ENCODE peak calls at places on chromosomes 16 and 17, in seven cellular contexts. One of them, this sample, is unnamed. For H3K4me1, the result is how much of the 10 kb centered on the place peaks cover.

GRCh38 chr16:21239646-21240045 is 6.1 kb downstream of the ANKS4B start:
- DNase-seq in colonic mucosa: no peak
- DNase-seq in tibial artery: no peak
- DNase-seq in transverse colon: no peak
- DNase-seq in body of pancreas: no peak
- DNase-seq in IMR-90: no peak
- DNase-seq in stomach: no peak
- DNase-seq in this sample: no peak

GRCh38 chr17:44063704-44064639 is 2.5 kb downstream of the LSM12 start:
- DNase-seq in colonic mucosa: no peak
- DNase-seq in tibial artery: no peak
- DNase-seq in transverse colon: no peak
- DNase-seq in body of pancreas: no peak
- DNase-seq in IMR-90: no peak
- DNase-seq in stomach: no peak
- DNase-seq in this sample: no peak

GRCh38 chr16:50153648-50154368 is 702 bp downstream of the TENT4B start:
- DNase-seq in colonic mucosa: peak
- DNase-seq in tibial artery: peak
- DNase-seq in transverse colon: no peak
- DNase-seq in body of pancreas: no peak
- DNase-seq in IMR-90: no peak
- DNase-seq in stomach: no peak
- DNase-seq in this sample: peak

GRCh38 chr17:11300738-11301137 is 59.7 kb downstream of the SHISA6 start:
- DNase-seq in colonic mucosa: no peak
- DNase-seq in tibial artery: no peak
- DNase-seq in transverse colon: no peak
- DNase-seq in body of pancreas: no peak
- DNase-seq in IMR-90: no peak
- DNase-seq in stomach: no peak
- DNase-seq in this sample: no peak

GRCh38 chr16:66370786-66371684 is 4.5 kb downstream of the CDH5 start:
- DNase-seq in colonic mucosa: no peak
- DNase-seq in tibial artery: peak
- DNase-seq in transverse colon: no peak
- DNase-seq in body of pancreas: no peak
- DNase-seq in IMR-90: no peak
- DNase-seq in stomach: no peak
- DNase-seq in this sample: peak

GRCh38 chr17:8068736-8069586 is 18.6 kb downstream of the ALOX12B start:
- DNase-seq in colonic mucosa: peak
- DNase-seq in tibial artery: peak
- DNase-seq in transverse colon: peak
- DNase-seq in body of pancreas: no peak
- DNase-seq in IMR-90: no peak
- DNase-seq in stomach: no peak
- DNase-seq in this sample: peak

GRCh38 chr17:45371414-45372324 is 54.8 kb upstream of the MAP3K14 start:
- DNase-seq in colonic mucosa: peak
- DNase-seq in tibial artery: peak
- DNase-seq in transverse colon: peak
- DNase-seq in body of pancreas: peak
- DNase-seq in IMR-90: peak
- DNase-seq in stomach: peak
- DNase-seq in this sample: peak

GRCh38 chr16:51167170-51167710 is 16.2 kb upstream of the SALL1 start:
- DNase-seq in colonic mucosa: no peak
- DNase-seq in tibial artery: no peak
- DNase-seq in transverse colon: no peak
- DNase-seq in body of pancreas: no peak
- DNase-seq in IMR-90: no peak
- DNase-seq in stomach: no peak
- DNase-seq in this sample: no peak

GRCh38 chr17:33145941-33146340 is 147.2 kb downstream of the ASIC2 start:
- DNase-seq in colonic mucosa: no peak
- DNase-seq in tibial artery: no peak
- DNase-seq in transverse colon: no peak
- DNase-seq in body of pancreas: no peak
- DNase-seq in IMR-90: no peak
- DNase-seq in stomach: no peak
- DNase-seq in this sample: no peak

GRCh38 chr16:57538235-57538711 is 1.9 kb upstream of the CCDC102A start:
- DNase-seq in colonic mucosa: peak
- DNase-seq in tibial artery: no peak
- DNase-seq in transverse colon: no peak
- DNase-seq in body of pancreas: peak
- DNase-seq in IMR-90: no peak
- DNase-seq in stomach: peak
- DNase-seq in this sample: no peak

GRCh38 chr17:70321388-70321787 is 152.1 kb downstream of the KCNJ2 start:
- DNase-seq in colonic mucosa: no peak
- DNase-seq in tibial artery: no peak
- DNase-seq in transverse colon: no peak
- DNase-seq in body of pancreas: no peak
- DNase-seq in IMR-90: no peak
- DNase-seq in stomach: no peak
- DNase-seq in this sample: no peak

GRCh38 chr16:15034266-15035162 is 21.4 kb downstream of the NTAN1 start:
- DNase-seq in colonic mucosa: no peak
- DNase-seq in tibial artery: no peak
- DNase-seq in transverse colon: no peak
- DNase-seq in body of pancreas: no peak
- DNase-seq in IMR-90: no peak
- DNase-seq in stomach: no peak
- DNase-seq in this sample: no peak

GRCh38 chr17:34858941-34859562 is 102.2 kb downstream of the CCT6B start:
- DNase-seq in colonic mucosa: no peak
- DNase-seq in tibial artery: no peak
- DNase-seq in transverse colon: no peak
- DNase-seq in body of pancreas: no peak
- DNase-seq in IMR-90: no peak
- DNase-seq in stomach: no peak
- DNase-seq in this sample: no peak

GRCh38 chr17:6712058-6712853 is 913 bp downstream of the SLC13A5 start:
- DNase-seq in colonic mucosa: no peak
- DNase-seq in tibial artery: no peak
- DNase-seq in transverse colon: no peak
- DNase-seq in body of pancreas: no peak
- DNase-seq in IMR-90: no peak
- DNase-seq in stomach: no peak
- DNase-seq in this sample: no peak

GRCh38 chr16:64051826-64052225 is 1070.0 kb downstream of the CDH11 start:
- DNase-seq in colonic mucosa: no peak
- DNase-seq in tibial artery: no peak
- DNase-seq in transverse colon: no peak
- DNase-seq in body of pancreas: no peak
- DNase-seq in IMR-90: no peak
- DNase-seq in stomach: no peak
- DNase-seq in this sample: no peak

GRCh38 chr17:80387071-80387470 is 27.9 kb upstream of the ENDOV start:
- DNase-seq in colonic mucosa: no peak
- DNase-seq in tibial artery: no peak
- DNase-seq in transverse colon: no peak
- DNase-seq in body of pancreas: no peak
- DNase-seq in IMR-90: no peak
- DNase-seq in stomach: no peak
- DNase-seq in this sample: no peak

GRCh38 chr17:7367083-7367482 is 12.1 kb downstream of the TMEM95 start:
- DNase-seq in colonic mucosa: no peak
- DNase-seq in tibial artery: no peak
- DNase-seq in transverse colon: no peak
- DNase-seq in body of pancreas: no peak
- DNase-seq in IMR-90: no peak
- DNase-seq in stomach: no peak
- DNase-seq in this sample: no peak

GRCh38 chr16:30778549-30779244 is 8.3 kb downstream of the ZNF629 start:
- DNase-seq in colonic mucosa: no peak
- DNase-seq in tibial artery: no peak
- DNase-seq in transverse colon: no peak
- DNase-seq in body of pancreas: no peak
- DNase-seq in IMR-90: peak
- DNase-seq in stomach: no peak
- DNase-seq in this sample: no peak

GRCh38 chr17:74212913-74213791 is at the start of gene TTYH2:
- DNase-seq in colonic mucosa: peak
- DNase-seq in tibial artery: peak
- DNase-seq in transverse colon: peak
- DNase-seq in body of pancreas: peak
- DNase-seq in IMR-90: peak
- DNase-seq in stomach: peak
- DNase-seq in this sample: peak

GRCh38 chr17:70624208-70624607 is 454.9 kb downstream of the KCNJ2 start:
- DNase-seq in colonic mucosa: no peak
- DNase-seq in tibial artery: no peak
- DNase-seq in transverse colon: no peak
- DNase-seq in body of pancreas: no peak
- DNase-seq in IMR-90: no peak
- DNase-seq in stomach: no peak
- DNase-seq in this sample: no peak

GRCh38 chr17:80482555-80483308 is 6.3 kb upstream of the NPTX1 start:
- DNase-seq in colonic mucosa: no peak
- DNase-seq in tibial artery: no peak
- DNase-seq in transverse colon: no peak
- DNase-seq in body of pancreas: no peak
- DNase-seq in IMR-90: no peak
- DNase-seq in stomach: no peak
- DNase-seq in this sample: no peak

GRCh38 chr17:82563318-82563717 is 43.8 kb downstream of the FOXK2 start:
- DNase-seq in colonic mucosa: no peak
- DNase-seq in tibial artery: no peak
- DNase-seq in transverse colon: no peak
- DNase-seq in body of pancreas: no peak
- DNase-seq in IMR-90: no peak
- DNase-seq in stomach: no peak
- DNase-seq in this sample: no peak

GRCh38 chr17:15341385-15341849 is at the start of gene TEKT3:
- DNase-seq in colonic mucosa: peak
- DNase-seq in tibial artery: peak
- DNase-seq in transverse colon: peak
- DNase-seq in body of pancreas: peak
- DNase-seq in IMR-90: peak
- DNase-seq in stomach: peak
- DNase-seq in this sample: peak

GRCh38 chr16:68359398-68360191 is 48.8 kb downstream of the PRMT7 start:
- DNase-seq in colonic mucosa: no peak
- DNase-seq in tibial artery: no peak
- DNase-seq in transverse colon: no peak
- DNase-seq in body of pancreas: no peak
- DNase-seq in IMR-90: no peak
- DNase-seq in stomach: no peak
- DNase-seq in this sample: no peak
- H3K27ac ChIP-seq in colonic mucosa: no peak
- H3K27ac ChIP-seq in tibial artery: no peak
- H3K27ac ChIP-seq in transverse colon: no peak
- H3K27ac ChIP-seq in body of pancreas: no peak
- H3K27ac ChIP-seq in IMR-90: no peak
- H3K27ac ChIP-seq in stomach: no peak
- H3K27ac ChIP-seq in this sample: no peak

GRCh38 chr16:10579575-10579964 is 828 bp downstream of the EMP2 start:
- DNase-seq in colonic mucosa: no peak
- DNase-seq in tibial artery: no peak
- DNase-seq in transverse colon: no peak
- DNase-seq in body of pancreas: no peak
- DNase-seq in IMR-90: no peak
- DNase-seq in stomach: no peak
- DNase-seq in this sample: no peak
- H3K4me1 ChIP-seq in colonic mucosa: under half
- H3K4me1 ChIP-seq in tibial artery: under half
- H3K4me1 ChIP-seq in transverse colon: under half
- H3K4me1 ChIP-seq in body of pancreas: under half
- H3K4me1 ChIP-seq in IMR-90: under half
- H3K4me1 ChIP-seq in stomach: half or more
- H3K4me1 ChIP-seq in this sample: under half

GRCh38 chr16:1296688-1297412 is 12.6 kb upstream of the UBE2I start:
- DNase-seq in colonic mucosa: peak
- DNase-seq in tibial artery: no peak
- DNase-seq in transverse colon: peak
- DNase-seq in body of pancreas: peak
- DNase-seq in IMR-90: peak
- DNase-seq in stomach: no peak
- DNase-seq in this sample: no peak
- H3K27ac ChIP-seq in colonic mucosa: peak
- H3K27ac ChIP-seq in tibial artery: no peak
- H3K27ac ChIP-seq in transverse colon: no peak
- H3K27ac ChIP-seq in body of pancreas: peak
- H3K27ac ChIP-seq in IMR-90: no peak
- H3K27ac ChIP-seq in stomach: no peak
- H3K27ac ChIP-seq in this sample: no peak

GRCh38 chr17:17751996-17752821 is 71.0 kb downstream of the RAI1 start:
- DNase-seq in colonic mucosa: peak
- DNase-seq in tibial artery: peak
- DNase-seq in transverse colon: peak
- DNase-seq in body of pancreas: peak
- DNase-seq in IMR-90: peak
- DNase-seq in stomach: peak
- DNase-seq in this sample: peak

GRCh38 chr17:17751489-17751995 is 70.3 kb downstream of the RAI1 start:
- DNase-seq in colonic mucosa: no peak
- DNase-seq in tibial artery: no peak
- DNase-seq in transverse colon: no peak
- DNase-seq in body of pancreas: no peak
- DNase-seq in IMR-90: no peak
- DNase-seq in stomach: no peak
- DNase-seq in this sample: no peak

GRCh38 chr17:17750881-17751280 is 69.6 kb downstream of the RAI1 start:
- DNase-seq in colonic mucosa: peak
- DNase-seq in tibial artery: no peak
- DNase-seq in transverse colon: peak
- DNase-seq in body of pancreas: no peak
- DNase-seq in IMR-90: no peak
- DNase-seq in stomach: no peak
- DNase-seq in this sample: no peak

GRCh38 chr17:17754719-17755686 is 73.7 kb downstream of the RAI1 start:
- DNase-seq in colonic mucosa: no peak
- DNase-seq in tibial artery: no peak
- DNase-seq in transverse colon: no peak
- DNase-seq in body of pancreas: no peak
- DNase-seq in IMR-90: no peak
- DNase-seq in stomach: peak
- DNase-seq in this sample: no peak

DNA sequence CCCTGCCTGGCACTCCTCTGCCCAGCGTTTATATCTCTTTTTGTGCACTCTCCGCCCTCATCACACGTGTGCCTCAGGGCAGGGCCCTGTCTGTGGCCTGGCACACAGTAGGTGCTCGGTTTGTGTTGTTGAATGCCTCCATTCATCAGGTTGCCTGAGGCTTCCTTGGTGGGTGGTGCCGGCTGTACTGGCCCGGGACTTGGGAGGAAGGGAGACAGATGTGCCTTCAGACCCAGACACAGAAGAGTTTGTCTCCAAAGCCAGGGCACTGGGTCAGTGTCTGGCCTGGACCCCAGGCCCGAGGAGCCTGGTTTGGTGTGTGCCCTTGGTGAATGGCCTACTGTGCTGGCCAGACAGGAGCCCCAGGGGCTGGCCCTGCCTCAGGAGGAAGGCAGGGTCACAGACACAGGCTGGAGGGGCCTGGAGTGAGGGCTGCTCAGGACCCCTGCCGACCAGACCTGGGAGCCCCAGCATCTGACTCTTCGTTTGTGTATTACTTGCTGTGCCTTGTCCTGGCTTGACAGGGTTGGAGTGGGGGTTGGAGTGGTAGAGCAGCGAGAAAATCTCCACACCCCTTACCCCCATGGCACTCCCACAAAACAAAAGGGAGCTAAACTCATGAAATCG is 71.7 kb downstream of the RAI1 start:
- DNase-seq in colonic mucosa: no peak
- DNase-seq in tibial artery: no peak
- DNase-seq in transverse colon: no peak
- DNase-seq in body of pancreas: no peak
- DNase-seq in IMR-90: no peak
- DNase-seq in stomach: no peak
- DNase-seq in this sample: no peak
- H3K4me1 ChIP-seq in colonic mucosa: under half
- H3K4me1 ChIP-seq in tibial artery: under half
- H3K4me1 ChIP-seq in transverse colon: under half
- H3K4me1 ChIP-seq in body of pancreas: under half
- H3K4me1 ChIP-seq in IMR-90: under half
- H3K4me1 ChIP-seq in stomach: half or more
- H3K4me1 ChIP-seq in this sample: under half

This sample was measured in aorta.